ENCODE peak calls at places on chromosomes 16 and 17, in seven cellular contexts. One of them, this sample, is unnamed.

GRCh38 chr16:57203451-57203850 is 17.3 kb downstream of the RSPRY1 start:
- DNase-seq in CD4-positive, alpha-beta T cell: no peak
- DNase-seq in adrenal gland: no peak
- DNase-seq in heart right ventricle: no peak
- DNase-seq in spleen: no peak
- DNase-seq in mammary epithelial cell: no peak
- DNase-seq in H9: no peak
- DNase-seq in this sample: no peak

GRCh38 chr16:70160821-70161220 is 12.8 kb upstream of the CLEC18C start:
- DNase-seq in mammary epithelial cell: no peak
- DNase-seq in spleen: peak; percentile 64
- DNase-seq in CD4-positive, alpha-beta T cell: no peak
- DNase-seq in heart right ventricle: peak; percentile 3
- DNase-seq in H9: no peak
- DNase-seq in adrenal gland: no peak
- DNase-seq in this sample: no peak

GRCh38 chr17:76026714-76027158 is 370 bp downstream of the EVPL start:
- DNase-seq in adrenal gland: no peak
- DNase-seq in spleen: no peak
- DNase-seq in CD4-positive, alpha-beta T cell: no peak
- DNase-seq in heart right ventricle: no peak
- DNase-seq in H9: peak; percentile 46
- DNase-seq in mammary epithelial cell: no peak
- DNase-seq in this sample: peak; percentile 85

GRCh38 chr16:2753523-2754020 is 1.1 kb downstream of the SRRM2 start:
- DNase-seq in adrenal gland: no peak
- DNase-seq in CD4-positive, alpha-beta T cell: no peak
- DNase-seq in mammary epithelial cell: no peak
- DNase-seq in H9: no peak
- DNase-seq in spleen: peak; percentile 60
- DNase-seq in heart right ventricle: no peak
- DNase-seq in this sample: no peak

GRCh38 chr16:49282690-49283375 is 1.2 kb upstream of the CBLN1 start:
- DNase-seq in CD4-positive, alpha-beta T cell: no peak
- DNase-seq in spleen: no peak
- DNase-seq in heart right ventricle: peak; percentile 21
- DNase-seq in H9: peak; percentile 80
- DNase-seq in adrenal gland: peak; percentile 15
- DNase-seq in mammary epithelial cell: no peak
- DNase-seq in this sample: no peak

GRCh38 chr16:4306439-4307214 is 9.2 kb upstream of the GLIS2 start:
- DNase-seq in adrenal gland: no peak
- DNase-seq in mammary epithelial cell: no peak
- DNase-seq in H9: peak; percentile 64
- DNase-seq in spleen: peak; percentile 81
- DNase-seq in heart right ventricle: no peak
- DNase-seq in CD4-positive, alpha-beta T cell: peak; percentile 40
- DNase-seq in this sample: no peak

GRCh38 chr17:76498886-76499667 is 2.1 kb downstream of the RHBDF2 start:
- DNase-seq in heart right ventricle: no peak
- DNase-seq in adrenal gland: no peak
- DNase-seq in CD4-positive, alpha-beta T cell: no peak
- DNase-seq in mammary epithelial cell: peak; percentile 40
- DNase-seq in H9: no peak
- DNase-seq in spleen: no peak
- DNase-seq in this sample: no peak

GRCh38 chr16:50304467-50305440 is 38.4 kb downstream of the ADCY7 start:
- DNase-seq in heart right ventricle: no peak
- DNase-seq in spleen: peak; percentile 69
- DNase-seq in mammary epithelial cell: no peak
- DNase-seq in adrenal gland: no peak
- DNase-seq in H9: peak; percentile 13
- DNase-seq in CD4-positive, alpha-beta T cell: no peak
- DNase-seq in this sample: peak; percentile 62

GRCh38 chr16:49918257-49918656 is 62.3 kb upstream of the ZNF423 start:
- DNase-seq in adrenal gland: no peak
- DNase-seq in spleen: no peak
- DNase-seq in mammary epithelial cell: no peak
- DNase-seq in CD4-positive, alpha-beta T cell: no peak
- DNase-seq in heart right ventricle: no peak
- DNase-seq in H9: peak; percentile 46
- DNase-seq in this sample: no peak

GRCh38 chr17:59842901-59843652 is 49.7 kb downstream of the TUBD1 start:
- DNase-seq in adrenal gland: peak; percentile 69
- DNase-seq in H9: peak; percentile 37
- DNase-seq in CD4-positive, alpha-beta T cell: no peak
- DNase-seq in mammary epithelial cell: peak; percentile 97
- DNase-seq in heart right ventricle: no peak
- DNase-seq in spleen: no peak
- DNase-seq in this sample: peak; percentile 71

GRCh38 chr17:43861960-43862359 is 15.0 kb downstream of the CD300LG start:
- DNase-seq in adrenal gland: no peak
- DNase-seq in H9: no peak
- DNase-seq in CD4-positive, alpha-beta T cell: no peak
- DNase-seq in heart right ventricle: no peak
- DNase-seq in spleen: peak; percentile 54
- DNase-seq in mammary epithelial cell: no peak
- DNase-seq in this sample: peak; percentile 50

GRCh38 chr17:44000141-44000860 is 4.1 kb upstream of the NAGS start:
- DNase-seq in spleen: no peak
- DNase-seq in H9: no peak
- DNase-seq in adrenal gland: no peak
- DNase-seq in heart right ventricle: no peak
- DNase-seq in CD4-positive, alpha-beta T cell: no peak
- DNase-seq in mammary epithelial cell: no peak
- DNase-seq in this sample: no peak

GRCh38 chr16:72191551-72191950 is 19.6 kb upstream of the PMFBP1 start:
- DNase-seq in adrenal gland: peak; percentile 10
- DNase-seq in spleen: no peak
- DNase-seq in heart right ventricle: no peak
- DNase-seq in CD4-positive, alpha-beta T cell: no peak
- DNase-seq in mammary epithelial cell: no peak
- DNase-seq in H9: no peak
- DNase-seq in this sample: no peak

GRCh38 chr16:49961087-49961486 is 63.9 kb upstream of the CNEP1R1 start:
- DNase-seq in H9: no peak
- DNase-seq in CD4-positive, alpha-beta T cell: no peak
- DNase-seq in adrenal gland: no peak
- DNase-seq in mammary epithelial cell: peak; percentile 55
- DNase-seq in heart right ventricle: no peak
- DNase-seq in spleen: no peak
- DNase-seq in this sample: no peak

GRCh38 chr16:15494231-15494630 is 59.8 kb downstream of the BMERB1 start:
- DNase-seq in spleen: no peak
- DNase-seq in mammary epithelial cell: no peak
- DNase-seq in heart right ventricle: no peak
- DNase-seq in CD4-positive, alpha-beta T cell: no peak
- DNase-seq in adrenal gland: peak; percentile 17
- DNase-seq in H9: no peak
- DNase-seq in this sample: no peak

GRCh38 chr16:64090327-64090726 is 1031.5 kb downstream of the CDH11 start:
- DNase-seq in adrenal gland: no peak
- DNase-seq in heart right ventricle: no peak
- DNase-seq in H9: no peak
- DNase-seq in CD4-positive, alpha-beta T cell: no peak
- DNase-seq in spleen: no peak
- DNase-seq in mammary epithelial cell: no peak
- DNase-seq in this sample: no peak

GRCh38 chr16:27448531-27449433 is 46.8 kb downstream of the IL21R start:
- DNase-seq in heart right ventricle: no peak
- DNase-seq in spleen: no peak
- DNase-seq in adrenal gland: no peak
- DNase-seq in CD4-positive, alpha-beta T cell: no peak
- DNase-seq in H9: no peak
- DNase-seq in mammary epithelial cell: no peak
- DNase-seq in this sample: no peak

GRCh38 chr17:83079766-83080616 is 582 bp downstream of the METRNL start:
- DNase-seq in mammary epithelial cell: no peak
- DNase-seq in spleen: peak; percentile 89
- DNase-seq in H9: no peak
- DNase-seq in CD4-positive, alpha-beta T cell: no peak
- DNase-seq in heart right ventricle: no peak
- DNase-seq in adrenal gland: no peak
- DNase-seq in this sample: no peak

GRCh38 chr17:50363217-50364060 is 9.5 kb downstream of the MRPL27 start:
- DNase-seq in CD4-positive, alpha-beta T cell: no peak
- DNase-seq in spleen: no peak
- DNase-seq in adrenal gland: peak; percentile 57
- DNase-seq in mammary epithelial cell: no peak
- DNase-seq in H9: peak; percentile 97
- DNase-seq in heart right ventricle: no peak
- DNase-seq in this sample: no peak

GRCh38 chr16:53097190-53097589 is 42.4 kb downstream of the CHD9 start:
- DNase-seq in spleen: no peak
- DNase-seq in mammary epithelial cell: no peak
- DNase-seq in adrenal gland: no peak
- DNase-seq in heart right ventricle: no peak
- DNase-seq in H9: no peak
- DNase-seq in CD4-positive, alpha-beta T cell: no peak
- DNase-seq in this sample: no peak

GRCh38 chr17:31318298-31319190 is 2.9 kb downstream of the EVI2A start:
- DNase-seq in adrenal gland: peak; percentile 77
- DNase-seq in CD4-positive, alpha-beta T cell: peak; percentile 55
- DNase-seq in spleen: peak; percentile 63
- DNase-seq in H9: no peak
- DNase-seq in mammary epithelial cell: peak; percentile 86
- DNase-seq in heart right ventricle: peak; percentile 49
- DNase-seq in this sample: no peak

GRCh38 chr16:63467513-63467912 is 1431.3 kb upstream of the CDH8 start:
- DNase-seq in adrenal gland: no peak
- DNase-seq in heart right ventricle: no peak
- DNase-seq in mammary epithelial cell: no peak
- DNase-seq in spleen: no peak
- DNase-seq in H9: no peak
- DNase-seq in CD4-positive, alpha-beta T cell: no peak
- DNase-seq in this sample: no peak

GRCh38 chr16:67244387-67245188 is 2.7 kb downstream of the FHOD1 start:
- DNase-seq in spleen: peak; percentile 95
- DNase-seq in CD4-positive, alpha-beta T cell: peak; percentile 62
- DNase-seq in adrenal gland: peak; percentile 87
- DNase-seq in heart right ventricle: peak; percentile 86
- DNase-seq in H9: no peak
- DNase-seq in mammary epithelial cell: peak; percentile 85
- DNase-seq in this sample: peak; percentile 86

GRCh38 chr16:67245674-67246080 is 1.6 kb downstream of the FHOD1 start:
- DNase-seq in H9: no peak
- DNase-seq in mammary epithelial cell: peak; percentile 60
- DNase-seq in adrenal gland: no peak
- DNase-seq in heart right ventricle: peak; percentile 73
- DNase-seq in spleen: no peak
- DNase-seq in CD4-positive, alpha-beta T cell: no peak
- DNase-seq in this sample: no peak

GRCh38 chr16:67246081-67246944 is 968 bp downstream of the FHOD1 start:
- DNase-seq in CD4-positive, alpha-beta T cell: peak; percentile 35
- DNase-seq in heart right ventricle: peak; percentile 88
- DNase-seq in H9: peak; percentile 98
- DNase-seq in mammary epithelial cell: peak; percentile 88
- DNase-seq in adrenal gland: peak; percentile 92
- DNase-seq in spleen: peak; percentile 93
- DNase-seq in this sample: peak; percentile 97

GRCh38 chr16:67243481-67243880 is 3.8 kb downstream of the FHOD1 start:
- DNase-seq in adrenal gland: peak; percentile 58
- DNase-seq in H9: no peak
- DNase-seq in mammary epithelial cell: no peak
- DNase-seq in CD4-positive, alpha-beta T cell: no peak
- DNase-seq in heart right ventricle: no peak
- DNase-seq in spleen: peak; percentile 73
- DNase-seq in this sample: no peak

GRCh38 chr16:67245189-67245585 is 2.1 kb downstream of the FHOD1 start:
- DNase-seq in spleen: peak; percentile 74
- DNase-seq in heart right ventricle: no peak
- DNase-seq in adrenal gland: no peak
- DNase-seq in mammary epithelial cell: no peak
- DNase-seq in H9: no peak
- DNase-seq in CD4-positive, alpha-beta T cell: no peak
- DNase-seq in this sample: no peak
- H3K27me3 ChIP-seq in spleen: no peaks in the 10 kb centered on the region
- H3K27me3 ChIP-seq in heart right ventricle: peaks cover 9% of the 10 kb centered on the region
- H3K27me3 ChIP-seq in adrenal gland: peaks cover 5% of the 10 kb centered on the region
- H3K27me3 ChIP-seq in mammary epithelial cell: peaks cover 4% of the 10 kb centered on the region
- H3K27me3 ChIP-seq in H9: no peaks in the 10 kb centered on the region
- H3K27me3 ChIP-seq in CD4-positive, alpha-beta T cell: peaks cover 2% of the 10 kb centered on the region
- H3K27me3 ChIP-seq in this sample: no peaks in the 10 kb centered on the region

GRCh38 chr17:14268264-14268663 is 31.6 kb upstream of the CDRT15 start:
- DNase-seq in adrenal gland: no peak
- DNase-seq in heart right ventricle: no peak
- DNase-seq in CD4-positive, alpha-beta T cell: no peak
- DNase-seq in spleen: no peak
- DNase-seq in H9: peak; percentile 64
- DNase-seq in mammary epithelial cell: no peak
- DNase-seq in this sample: no peak
- TF ChIP-seq CTCF in adrenal gland: no peak
- TF ChIP-seq CTCF in heart right ventricle: no peak
- TF ChIP-seq CTCF in CD4-positive, alpha-beta T cell: no peak
- TF ChIP-seq CTCF in spleen: no peak
- TF ChIP-seq CTCF in H9: peak; percentile 55
- TF ChIP-seq CTCF in mammary epithelial cell: peak; percentile 22
- TF ChIP-seq CTCF in this sample: no peak

GRCh38 chr17:39848600-39848999 is 15.5 kb downstream of the IKZF3 start:
- DNase-seq in heart right ventricle: no peak
- DNase-seq in spleen: no peak
- DNase-seq in CD4-positive, alpha-beta T cell: no peak
- DNase-seq in adrenal gland: no peak
- DNase-seq in mammary epithelial cell: no peak
- DNase-seq in H9: no peak
- DNase-seq in this sample: no peak
- H3K27me3 ChIP-seq in heart right ventricle: peaks cover 35% of the 10 kb centered on the region
- H3K27me3 ChIP-seq in spleen: no peaks in the 10 kb centered on the region
- H3K27me3 ChIP-seq in CD4-positive, alpha-beta T cell: no peaks in the 10 kb centered on the region
- H3K27me3 ChIP-seq in adrenal gland: peaks cover 24% of the 10 kb centered on the region
- H3K27me3 ChIP-seq in mammary epithelial cell: peaks cover 17% of the 10 kb centered on the region
- H3K27me3 ChIP-seq in H9: no peaks in the 10 kb centered on the region
- H3K27me3 ChIP-seq in this sample: peaks cover 5% of the 10 kb centered on the region

GRCh38 chr16:1336619-1337018 is 3.2 kb downstream of the BAIAP3 start:
- DNase-seq in spleen: no peak
- DNase-seq in H9: no peak
- DNase-seq in CD4-positive, alpha-beta T cell: no peak
- DNase-seq in mammary epithelial cell: no peak
- DNase-seq in adrenal gland: no peak
- DNase-seq in heart right ventricle: no peak
- DNase-seq in this sample: no peak

GRCh38 chr16:1334739-1335138 is 1.3 kb downstream of the BAIAP3 start:
- DNase-seq in adrenal gland: no peak
- DNase-seq in spleen: no peak
- DNase-seq in mammary epithelial cell: no peak
- DNase-seq in H9: no peak
- DNase-seq in CD4-positive, alpha-beta T cell: no peak
- DNase-seq in heart right ventricle: no peak
- DNase-seq in this sample: no peak

GRCh38 chr16:1337486-1337885 is 4.0 kb downstream of the BAIAP3 start:
- DNase-seq in heart right ventricle: no peak
- DNase-seq in mammary epithelial cell: no peak
- DNase-seq in spleen: no peak
- DNase-seq in CD4-positive, alpha-beta T cell: no peak
- DNase-seq in H9: no peak
- DNase-seq in adrenal gland: no peak
- DNase-seq in this sample: no peak

GRCh38 chr16:1335211-1335971 is 1.9 kb downstream of the BAIAP3 start:
- DNase-seq in H9: no peak
- DNase-seq in adrenal gland: no peak
- DNase-seq in heart right ventricle: no peak
- DNase-seq in spleen: no peak
- DNase-seq in CD4-positive, alpha-beta T cell: no peak
- DNase-seq in mammary epithelial cell: no peak
- DNase-seq in this sample: no peak

GRCh38 chr16:1335996-1336395 is 2.6 kb downstream of the BAIAP3 start:
- DNase-seq in spleen: no peak
- DNase-seq in CD4-positive, alpha-beta T cell: no peak
- DNase-seq in heart right ventricle: no peak
- DNase-seq in mammary epithelial cell: no peak
- DNase-seq in H9: no peak
- DNase-seq in adrenal gland: no peak
- DNase-seq in this sample: no peak
- TF ChIP-seq CTCF in spleen: no peak
- TF ChIP-seq CTCF in CD4-positive, alpha-beta T cell: no peak
- TF ChIP-seq CTCF in heart right ventricle: no peak
- TF ChIP-seq CTCF in mammary epithelial cell: no peak
- TF ChIP-seq CTCF in H9: peak; percentile 26
- TF ChIP-seq CTCF in adrenal gland: no peak
- TF ChIP-seq CTCF in this sample: no peak

This sample was measured in upper lobe of right lung.